ENCODE peak calls at places on chromosomes 13 and 19, in nine cellular contexts. N is keratinocyte, Y is IMR-90, I is Peyer's patch, T is tibial artery, O is cardiac muscle cell, Z is GM23248, P is left ventricle myocardium inferior, F is H1. K is an unnamed sample. For H3K9me3, the result is how much of the 10 kb centered on the place peaks cover.

GRCh38 chr19:18453269-18454024 is 15.5 kb upstream of the ISYNA1 start:
- DNase-seq in N (no peak), Y (peak), I (no peak), T (no peak), O (no peak), Z (peak), P (no peak), F (no peak), K (no peak)

GRCh38 chr19:15210323-15210774 is 9.6 kb upstream of the NOTCH3 start:
- DNase-seq in N (no peak), Y (peak), I (no peak), T (peak), O (no peak), Z (peak), P (peak), F (no peak), K (no peak)

GRCh38 chr19:27822336-27822735 is 1390.6 kb downstream of the UQCRFS1 start:
- DNase-seq in N (no peak), Y (no peak), I (no peak), T (no peak), O (no peak), Z (peak), P (no peak), F (no peak), K (no peak)

GRCh38 chr19:4386038-4386782 is 14.1 kb downstream of the SH3GL1 start:
- DNase-seq in N (no peak), Y (peak), I (no peak), T (no peak), O (no peak), Z (peak), P (no peak), F (no peak), K (no peak)

GRCh38 chr13:20127563-20128458 is 33.0 kb downstream of the GJA3 start:
- DNase-seq in N (no peak), Y (peak), I (peak), T (peak), O (peak), Z (peak), P (peak), F (no peak), K (no peak)

GRCh38 chr19:10553943-10554381 is 10.3 kb downstream of the ATG4D start:
- DNase-seq in N (peak), Y (no peak), I (peak), T (no peak), O (no peak), Z (no peak), P (no peak), F (no peak), K (no peak)

GRCh38 chr19:2252481-2253105 is 3.5 kb downstream of the AMH start:
- DNase-seq in N (no peak), Y (no peak), I (no peak), T (no peak), O (no peak), Z (no peak), P (no peak), F (no peak), K (no peak)

GRCh38 chr19:29878973-29879654 is 62.9 kb upstream of the URI1 start:
- DNase-seq in N (no peak), Y (peak), I (no peak), T (peak), O (peak), Z (peak), P (no peak), F (no peak), K (peak)

GRCh38 chr13:41813426-41813825 is 147.5 kb downstream of the VWA8 start:
- DNase-seq in N (no peak), Y (peak), I (no peak), T (no peak), O (no peak), Z (peak), P (no peak), F (no peak), K (no peak)

GRCh38 chr19:5891938-5892771 is 11.4 kb downstream of the NDUFA11 start:
- DNase-seq in N (no peak), Y (peak), I (no peak), T (no peak), O (peak), Z (peak), P (no peak), F (no peak), K (peak)

GRCh38 chr13:106499113-106499512 is 36.3 kb downstream of the EFNB2 start:
- DNase-seq in N (no peak), Y (no peak), I (no peak), T (no peak), O (no peak), Z (no peak), P (no peak), F (no peak), K (no peak)

GRCh38 chr19:51327066-51327985 is 14.6 kb downstream of the VSIG10L start:
- DNase-seq in N (no peak), Y (peak), I (no peak), T (no peak), O (peak), Z (peak), P (peak), F (peak), K (peak)

GRCh38 chr13:71118779-71119364 is 748.1 kb downstream of the DACH1 start:
- DNase-seq in N (no peak), Y (no peak), I (no peak), T (no peak), O (no peak), Z (no peak), P (no peak), F (no peak), K (no peak)

GRCh38 chr19:35882074-35882832 is 13.9 kb downstream of the APLP1 start:
- DNase-seq in N (no peak), Y (peak), I (no peak), T (no peak), O (peak), Z (peak), P (no peak), F (no peak), K (peak)

GRCh38 chr13:30103161-30103858 is 204.0 kb downstream of the KATNAL1 start:
- DNase-seq in N (no peak), Y (no peak), I (no peak), T (no peak), O (no peak), Z (no peak), P (no peak), F (no peak), K (no peak)

GRCh38 chr13:54953786-54954185 is 1925.2 kb downstream of the OLFM4 start:
- DNase-seq in N (peak), Y (no peak), I (no peak), T (no peak), O (no peak), Z (no peak), P (no peak), F (no peak), K (no peak)

GRCh38 chr19:4519521-4520277 is 1.4 kb upstream of the PLIN4 start:
- DNase-seq in N (peak), Y (no peak), I (no peak), T (no peak), O (no peak), Z (peak), P (peak), F (no peak), K (no peak)

GRCh38 chr13:111046590-111047141 is 68.4 kb upstream of the ARHGEF7 start:
- DNase-seq in N (no peak), Y (peak), I (no peak), T (no peak), O (no peak), Z (peak), P (no peak), F (no peak), K (no peak)

GRCh38 chr13:72122661-72123060 is 255.7 kb upstream of the DACH1 start:
- DNase-seq in N (no peak), Y (no peak), I (no peak), T (no peak), O (no peak), Z (no peak), P (no peak), F (no peak), K (no peak)

GRCh38 chr13:110546933-110547332 is 14.6 kb downstream of the RAB20 start:
- DNase-seq in N (no peak), Y (peak), I (peak), T (peak), O (no peak), Z (peak), P (peak), F (no peak), K (no peak)

GRCh38 chr19:42250666-42251531 is 4.0 kb downstream of the ERF start:
- DNase-seq in N (no peak), Y (peak), I (no peak), T (peak), O (no peak), Z (peak), P (peak), F (no peak), K (no peak)

GRCh38 chr19:14410054-14410774 is 8.9 kb downstream of the DDX39A start:
- DNase-seq in N (no peak), Y (no peak), I (peak), T (no peak), O (no peak), Z (no peak), P (no peak), F (no peak), K (no peak)

GRCh38 chr19:55491546-55492360 is 3.5 kb downstream of the SSC5D start:
- DNase-seq in N (no peak), Y (no peak), I (no peak), T (no peak), O (no peak), Z (no peak), P (no peak), F (no peak), K (no peak)

GRCh38 chr19:57949702-57950101 is 2.2 kb upstream of the ZNF256 start:
- DNase-seq in N (no peak), Y (no peak), I (no peak), T (no peak), O (no peak), Z (no peak), P (no peak), F (no peak), K (no peak)
- H3K9me3 ChIP-seq in N (under half), Y (under half), I (under half), T (under half), O (under half), Z (under half), P (under half), F (under half), K (under half)

DNA sequence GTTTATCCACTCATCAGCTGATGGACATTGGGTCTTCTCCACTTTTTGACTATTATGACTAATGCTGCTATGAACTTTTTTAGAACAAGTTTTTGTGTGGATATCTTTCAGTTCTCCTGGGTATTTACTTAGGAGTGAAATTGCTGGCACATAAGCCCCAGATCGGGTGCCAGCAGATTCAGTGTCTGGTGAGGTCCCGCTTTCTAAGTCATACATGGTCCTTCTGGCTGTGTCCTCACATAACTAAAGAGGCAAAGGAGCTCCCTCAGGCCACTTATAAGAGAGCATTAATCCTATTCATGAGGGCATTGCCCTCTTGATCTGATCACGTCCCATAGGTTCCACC is 600 bp upstream of the ZNF226 start:
- DNase-seq in N (no peak), Y (no peak), I (no peak), T (no peak), O (no peak), Z (no peak), P (no peak), F (no peak), K (no peak)
- H3K9me3 ChIP-seq in N (under half), Y (under half), I (under half), T (under half), O (under half), Z (under half), P (half or more), F (under half), K (under half)

DNA sequence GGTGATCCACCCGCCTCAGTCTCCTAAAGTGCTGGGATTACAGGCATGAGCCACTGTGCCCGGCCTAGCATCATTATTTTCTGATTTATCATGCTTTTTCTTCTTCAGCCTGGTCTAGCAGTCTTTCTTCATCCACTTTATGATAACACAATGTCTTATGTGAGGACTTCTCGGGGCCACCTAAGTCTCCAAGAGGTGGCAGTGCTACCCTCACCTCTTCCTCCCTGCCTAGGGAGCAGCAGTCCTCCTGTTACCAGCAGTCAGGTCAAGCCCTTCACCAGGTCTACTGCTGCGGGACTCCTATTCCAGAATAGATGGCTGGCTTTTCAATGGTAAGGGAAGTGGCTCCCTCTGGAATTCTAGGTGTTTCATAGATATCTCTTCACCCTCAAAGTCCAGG is 163.8 kb downstream of the KLF5 start:
- DNase-seq in N (no peak), Y (no peak), I (no peak), T (no peak), O (no peak), Z (no peak), P (no peak), F (no peak), K (no peak)
- H3K9me3 ChIP-seq in N (under half), Y (under half), I (under half), T (under half), O (under half), Z (under half), P (under half), F (under half), K (under half)

DNA sequence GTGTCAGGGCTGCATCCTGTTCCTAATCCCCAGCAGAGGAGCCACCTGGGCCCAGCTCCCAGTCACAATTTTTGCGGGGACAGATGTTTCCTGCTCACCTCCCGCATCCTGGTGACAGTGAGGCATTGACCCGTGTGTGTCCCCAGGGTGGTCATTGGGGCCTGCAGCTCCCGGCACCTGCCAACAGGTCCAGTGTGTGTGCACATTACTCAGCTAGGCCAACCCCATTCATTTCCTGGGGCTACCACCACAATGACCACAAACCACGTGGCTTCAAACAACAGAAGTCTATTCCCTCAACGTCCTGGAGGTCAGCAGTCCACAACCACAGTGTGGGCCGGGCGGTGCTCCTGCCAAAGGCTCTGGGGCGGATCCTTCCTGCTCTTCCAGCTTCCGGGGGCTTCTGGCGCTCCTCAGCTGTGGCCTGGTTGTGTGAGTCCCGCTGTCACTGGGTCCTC is 11.9 kb upstream of the F2RL3 start:
- DNase-seq in N (no peak), Y (no peak), I (no peak), T (no peak), O (no peak), Z (no peak), P (no peak), F (no peak), K (no peak)
- H3K9me3 ChIP-seq in N (under half), Y (under half), I (under half), T (under half), O (under half), Z (under half), P (under half), F (under half), K (under half)

GRCh38 chr13:44718467-44718866 is 142.3 kb upstream of the TSC22D1 start:
- DNase-seq in N (no peak), Y (no peak), I (no peak), T (no peak), O (no peak), Z (no peak), P (no peak), F (peak), K (no peak)
- H3K9me3 ChIP-seq in N (under half), Y (under half), I (under half), T (under half), O (under half), Z (under half), P (under half), F (under half), K (under half)

K was measured in HAP-1.